ENCODE peak calls at places on chromosomes 12 and 14, in ten cellular contexts. One of them, this sample, is unnamed.

GRCh38 chr12:109625131-109625559 is 51.6 kb downstream of the MVK start:
- DNase-seq in brain microvascular endothelial cell: peak
- DNase-seq in GM06990: no peak
- DNase-seq in uterus: no peak
- DNase-seq in H1: no peak
- DNase-seq in HFF-Myc: no peak
- DNase-seq in choroid plexus epithelial cell: peak
- DNase-seq in tibial artery: no peak
- DNase-seq in OCI-LY7: no peak
- DNase-seq in ascending aorta: no peak
- DNase-seq in this sample: no peak

GRCh38 chr12:22733756-22734155 is 108.8 kb downstream of the ETNK1 start:
- DNase-seq in brain microvascular endothelial cell: peak
- DNase-seq in uterus: no peak
- DNase-seq in tibial artery: no peak
- DNase-seq in HFF-Myc: no peak
- DNase-seq in OCI-LY7: no peak
- DNase-seq in ascending aorta: no peak
- DNase-seq in H1: no peak
- DNase-seq in choroid plexus epithelial cell: no peak
- DNase-seq in GM06990: no peak
- DNase-seq in this sample: no peak

GRCh38 chr14:93975791-93976476 is 436 bp downstream of the ASB2 start:
- DNase-seq in tibial artery: no peak
- DNase-seq in OCI-LY7: peak
- DNase-seq in brain microvascular endothelial cell: no peak
- DNase-seq in GM06990: peak
- DNase-seq in HFF-Myc: no peak
- DNase-seq in H1: no peak
- DNase-seq in choroid plexus epithelial cell: no peak
- DNase-seq in ascending aorta: no peak
- DNase-seq in uterus: no peak
- DNase-seq in this sample: no peak

GRCh38 chr12:88816201-88816600 is 235.9 kb upstream of the KITLG start:
- DNase-seq in GM06990: no peak
- DNase-seq in H1: no peak
- DNase-seq in tibial artery: no peak
- DNase-seq in OCI-LY7: no peak
- DNase-seq in brain microvascular endothelial cell: no peak
- DNase-seq in choroid plexus epithelial cell: no peak
- DNase-seq in HFF-Myc: no peak
- DNase-seq in uterus: no peak
- DNase-seq in ascending aorta: no peak
- DNase-seq in this sample: no peak

GRCh38 chr12:108949976-108950375 is 70.1 kb downstream of the DAO start:
- DNase-seq in brain microvascular endothelial cell: no peak
- DNase-seq in tibial artery: no peak
- DNase-seq in OCI-LY7: no peak
- DNase-seq in GM06990: no peak
- DNase-seq in uterus: no peak
- DNase-seq in choroid plexus epithelial cell: no peak
- DNase-seq in H1: no peak
- DNase-seq in HFF-Myc: no peak
- DNase-seq in ascending aorta: no peak
- DNase-seq in this sample: no peak

GRCh38 chr14:24235804-24236688 is 3.3 kb downstream of the GMPR2 start:
- DNase-seq in H1: no peak
- DNase-seq in brain microvascular endothelial cell: no peak
- DNase-seq in OCI-LY7: no peak
- DNase-seq in uterus: no peak
- DNase-seq in ascending aorta: no peak
- DNase-seq in tibial artery: peak
- DNase-seq in GM06990: no peak
- DNase-seq in choroid plexus epithelial cell: no peak
- DNase-seq in HFF-Myc: no peak
- DNase-seq in this sample: no peak

GRCh38 chr12:51323317-51323960 is 535 bp downstream of the BIN2 start:
- DNase-seq in GM06990: no peak
- DNase-seq in ascending aorta: no peak
- DNase-seq in HFF-Myc: no peak
- DNase-seq in OCI-LY7: peak
- DNase-seq in tibial artery: no peak
- DNase-seq in H1: no peak
- DNase-seq in uterus: no peak
- DNase-seq in choroid plexus epithelial cell: no peak
- DNase-seq in brain microvascular endothelial cell: no peak
- DNase-seq in this sample: peak

GRCh38 chr14:54366726-54367707 is 29.8 kb upstream of the CDKN3 start:
- DNase-seq in tibial artery: no peak
- DNase-seq in ascending aorta: no peak
- DNase-seq in GM06990: no peak
- DNase-seq in HFF-Myc: no peak
- DNase-seq in OCI-LY7: peak
- DNase-seq in choroid plexus epithelial cell: peak
- DNase-seq in H1: no peak
- DNase-seq in brain microvascular endothelial cell: peak
- DNase-seq in uterus: peak
- DNase-seq in this sample: peak

DNA sequence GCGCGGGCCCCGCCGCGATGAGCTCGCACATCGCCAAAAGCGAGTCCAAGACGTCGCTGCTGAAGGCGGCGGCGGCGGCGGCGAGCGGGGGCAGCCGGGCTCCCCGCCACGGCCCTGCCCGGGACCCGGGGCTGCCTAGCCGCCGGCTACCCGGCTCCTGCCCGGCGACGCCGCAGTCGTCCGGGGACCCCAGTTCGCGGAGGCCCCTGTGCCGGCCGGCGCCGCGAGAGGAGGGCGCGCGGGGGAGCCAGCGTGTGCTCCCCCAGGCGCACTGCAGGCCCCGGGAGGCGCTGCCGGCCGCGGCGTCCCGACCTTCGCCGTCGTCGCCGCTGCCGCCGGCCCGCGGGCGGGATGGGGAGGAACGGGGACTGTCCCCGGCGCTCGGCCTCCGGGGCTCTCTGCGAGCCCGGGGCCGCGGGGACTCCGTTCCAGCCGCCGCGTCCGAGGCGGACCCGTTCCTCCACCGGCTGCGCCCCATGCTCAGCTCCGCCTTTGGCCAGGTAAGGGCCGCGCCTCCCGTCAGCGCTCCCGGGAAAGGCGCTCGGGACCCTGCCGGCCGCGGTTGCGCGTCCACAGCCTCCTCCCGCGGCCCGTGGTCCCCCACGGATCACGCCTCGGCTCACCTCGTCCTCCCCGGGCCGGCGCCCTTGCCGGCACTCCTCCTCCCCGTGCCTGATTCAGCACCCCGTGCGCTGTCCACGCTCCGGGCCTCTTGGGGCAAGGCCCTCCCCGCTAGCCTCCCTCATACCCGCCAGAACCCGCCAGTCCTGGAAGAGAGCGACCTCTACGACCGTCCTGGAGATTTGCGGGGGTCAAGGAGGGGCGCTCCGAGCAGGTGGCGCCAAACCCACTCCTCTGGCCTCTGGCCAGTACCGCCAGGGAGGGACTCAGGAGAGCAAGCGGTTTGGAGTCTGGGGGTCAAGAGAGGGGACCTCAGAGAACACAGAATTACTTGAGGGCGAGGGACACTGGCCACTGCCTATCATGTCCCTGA is 711 bp downstream of the CABP1 start:
- DNase-seq in choroid plexus epithelial cell: peak
- DNase-seq in OCI-LY7: peak
- DNase-seq in GM06990: peak
- DNase-seq in brain microvascular endothelial cell: peak
- DNase-seq in HFF-Myc: no peak
- DNase-seq in uterus: no peak
- DNase-seq in ascending aorta: no peak
- DNase-seq in tibial artery: no peak
- DNase-seq in H1: peak
- DNase-seq in this sample: peak
- TF ChIP-seq CTCF in choroid plexus epithelial cell: no peak
- TF ChIP-seq CTCF in OCI-LY7: peak
- TF ChIP-seq CTCF in GM06990: peak
- TF ChIP-seq CTCF in brain microvascular endothelial cell: no peak
- TF ChIP-seq CTCF in HFF-Myc: no peak
- TF ChIP-seq CTCF in uterus: no peak
- TF ChIP-seq CTCF in ascending aorta: no peak
- TF ChIP-seq CTCF in tibial artery: no peak
- TF ChIP-seq CTCF in H1: peak
- TF ChIP-seq CTCF in this sample: no peak

GRCh38 chr12:47772738-47773061 is 338 bp upstream of the SLC48A1 start:
- DNase-seq in uterus: no peak
- DNase-seq in H1: no peak
- DNase-seq in HFF-Myc: no peak
- DNase-seq in tibial artery: no peak
- DNase-seq in GM06990: no peak
- DNase-seq in OCI-LY7: no peak
- DNase-seq in ascending aorta: no peak
- DNase-seq in brain microvascular endothelial cell: no peak
- DNase-seq in choroid plexus epithelial cell: no peak
- DNase-seq in this sample: no peak

GRCh38 chr12:47772094-47772660 is 861 bp upstream of the SLC48A1 start:
- DNase-seq in HFF-Myc: no peak
- DNase-seq in choroid plexus epithelial cell: no peak
- DNase-seq in brain microvascular endothelial cell: no peak
- DNase-seq in tibial artery: no peak
- DNase-seq in ascending aorta: no peak
- DNase-seq in uterus: no peak
- DNase-seq in GM06990: no peak
- DNase-seq in H1: no peak
- DNase-seq in OCI-LY7: no peak
- DNase-seq in this sample: no peak

GRCh38 chr12:47773858-47774580 is 981 bp downstream of the SLC48A1 start:
- DNase-seq in brain microvascular endothelial cell: no peak
- DNase-seq in H1: no peak
- DNase-seq in GM06990: no peak
- DNase-seq in uterus: no peak
- DNase-seq in tibial artery: no peak
- DNase-seq in choroid plexus epithelial cell: no peak
- DNase-seq in OCI-LY7: no peak
- DNase-seq in ascending aorta: no peak
- DNase-seq in HFF-Myc: no peak
- DNase-seq in this sample: no peak

GRCh38 chr12:47774664-47775063 is 1.6 kb downstream of the SLC48A1 start:
- DNase-seq in uterus: no peak
- DNase-seq in tibial artery: no peak
- DNase-seq in HFF-Myc: no peak
- DNase-seq in brain microvascular endothelial cell: no peak
- DNase-seq in choroid plexus epithelial cell: no peak
- DNase-seq in ascending aorta: no peak
- DNase-seq in GM06990: no peak
- DNase-seq in H1: no peak
- DNase-seq in OCI-LY7: no peak
- DNase-seq in this sample: no peak

DNA sequence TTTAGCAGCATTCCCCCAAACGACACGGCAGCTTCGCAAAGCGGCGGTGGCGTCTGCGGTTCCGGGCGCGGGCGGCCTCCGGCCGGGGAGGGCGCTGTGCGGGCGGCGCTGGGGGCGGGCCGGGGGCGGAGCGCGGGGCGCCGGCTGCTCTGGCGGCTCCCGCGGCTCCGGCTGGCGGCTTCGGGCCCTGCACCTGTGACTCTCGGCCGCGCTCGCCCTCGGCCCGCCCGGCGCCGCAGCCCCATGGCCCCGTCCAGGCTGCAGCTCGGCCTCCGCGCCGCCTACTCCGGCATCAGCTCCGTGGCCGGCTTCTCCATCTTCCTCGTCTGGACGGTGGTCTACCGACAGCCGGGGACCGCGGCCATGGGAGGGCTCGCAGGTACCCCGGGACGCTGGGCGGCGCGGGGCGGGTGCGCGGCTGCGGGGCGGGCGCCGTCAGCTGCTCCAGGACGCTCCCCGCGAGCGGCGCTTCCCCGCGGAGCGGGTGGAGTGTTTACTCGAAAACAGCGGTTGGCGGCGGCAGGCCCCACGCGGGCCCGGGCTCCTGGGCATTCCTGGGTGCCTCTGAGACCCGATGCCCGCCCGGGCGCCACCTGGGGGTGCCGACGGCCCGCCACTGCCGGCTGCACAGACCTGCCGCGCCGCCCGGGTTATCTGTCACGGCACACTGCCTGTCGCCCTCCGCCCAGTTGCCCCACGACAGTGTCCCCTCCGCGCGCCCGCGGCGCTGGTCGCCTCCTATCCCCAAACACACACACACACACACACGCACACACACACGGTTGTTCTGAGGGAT is at the start of gene SLC48A1:
- DNase-seq in ascending aorta: no peak
- DNase-seq in brain microvascular endothelial cell: no peak
- DNase-seq in HFF-Myc: no peak
- DNase-seq in GM06990: peak
- DNase-seq in H1: no peak
- DNase-seq in OCI-LY7: peak
- DNase-seq in uterus: peak
- DNase-seq in tibial artery: peak
- DNase-seq in choroid plexus epithelial cell: peak
- DNase-seq in this sample: peak
- TF ChIP-seq CTCF in ascending aorta: no peak
- TF ChIP-seq CTCF in brain microvascular endothelial cell: peak
- TF ChIP-seq CTCF in HFF-Myc: peak
- TF ChIP-seq CTCF in GM06990: peak
- TF ChIP-seq CTCF in H1: peak
- TF ChIP-seq CTCF in OCI-LY7: peak
- TF ChIP-seq CTCF in uterus: peak
- TF ChIP-seq CTCF in tibial artery: peak
- TF ChIP-seq CTCF in choroid plexus epithelial cell: peak
- TF ChIP-seq CTCF in this sample: no peak

GRCh38 chr12:65084579-65084978 is 36.5 kb downstream of the WIF1 start:
- DNase-seq in brain microvascular endothelial cell: no peak
- DNase-seq in OCI-LY7: no peak
- DNase-seq in uterus: no peak
- DNase-seq in H1: no peak
- DNase-seq in ascending aorta: no peak
- DNase-seq in choroid plexus epithelial cell: no peak
- DNase-seq in GM06990: no peak
- DNase-seq in tibial artery: no peak
- DNase-seq in HFF-Myc: no peak
- DNase-seq in this sample: no peak

GRCh38 chr12:65082411-65082810 is 38.7 kb downstream of the WIF1 start:
- DNase-seq in H1: no peak
- DNase-seq in uterus: no peak
- DNase-seq in brain microvascular endothelial cell: no peak
- DNase-seq in tibial artery: no peak
- DNase-seq in choroid plexus epithelial cell: no peak
- DNase-seq in GM06990: no peak
- DNase-seq in OCI-LY7: no peak
- DNase-seq in HFF-Myc: no peak
- DNase-seq in ascending aorta: no peak
- DNase-seq in this sample: no peak

GRCh38 chr12:65086236-65086635 is 34.9 kb downstream of the WIF1 start:
- DNase-seq in ascending aorta: no peak
- DNase-seq in uterus: no peak
- DNase-seq in H1: no peak
- DNase-seq in OCI-LY7: no peak
- DNase-seq in GM06990: no peak
- DNase-seq in HFF-Myc: no peak
- DNase-seq in tibial artery: no peak
- DNase-seq in brain microvascular endothelial cell: no peak
- DNase-seq in choroid plexus epithelial cell: no peak
- DNase-seq in this sample: no peak

GRCh38 chr12:65083581-65083980 is 37.5 kb downstream of the WIF1 start:
- DNase-seq in H1: no peak
- DNase-seq in brain microvascular endothelial cell: no peak
- DNase-seq in ascending aorta: no peak
- DNase-seq in choroid plexus epithelial cell: no peak
- DNase-seq in uterus: no peak
- DNase-seq in HFF-Myc: no peak
- DNase-seq in GM06990: no peak
- DNase-seq in OCI-LY7: no peak
- DNase-seq in tibial artery: no peak
- DNase-seq in this sample: no peak
- TF ChIP-seq CTCF in H1: no peak
- TF ChIP-seq CTCF in brain microvascular endothelial cell: no peak
- TF ChIP-seq CTCF in ascending aorta: no peak
- TF ChIP-seq CTCF in choroid plexus epithelial cell: no peak
- TF ChIP-seq CTCF in uterus: no peak
- TF ChIP-seq CTCF in HFF-Myc: no peak
- TF ChIP-seq CTCF in GM06990: no peak
- TF ChIP-seq CTCF in OCI-LY7: no peak
- TF ChIP-seq CTCF in tibial artery: no peak
- TF ChIP-seq CTCF in this sample: no peak

GRCh38 chr12:30823140-30823669 is 68.5 kb upstream of the CAPRIN2 start:
- DNase-seq in choroid plexus epithelial cell: no peak
- DNase-seq in H1: no peak
- DNase-seq in brain microvascular endothelial cell: peak
- DNase-seq in GM06990: peak
- DNase-seq in OCI-LY7: no peak
- DNase-seq in ascending aorta: no peak
- DNase-seq in HFF-Myc: no peak
- DNase-seq in uterus: peak
- DNase-seq in tibial artery: no peak
- DNase-seq in this sample: peak
- TF ChIP-seq CTCF in choroid plexus epithelial cell: no peak
- TF ChIP-seq CTCF in H1: no peak
- TF ChIP-seq CTCF in brain microvascular endothelial cell: peak
- TF ChIP-seq CTCF in GM06990: peak
- TF ChIP-seq CTCF in OCI-LY7: no peak
- TF ChIP-seq CTCF in ascending aorta: peak
- TF ChIP-seq CTCF in HFF-Myc: no peak
- TF ChIP-seq CTCF in uterus: no peak
- TF ChIP-seq CTCF in tibial artery: no peak
- TF ChIP-seq CTCF in this sample: peak

This sample was measured in activated CD8-positive, alpha-beta T cell treated with anti-CD3 and anti-CD28 coated beads for 36 hours.